ENCODE peak calls at places on chromosomes 11 and 22, in six cellular contexts. V is bronchial epithelial cell; S is stimulated activated CD4-positive, alpha-beta T cell treated with anti-CD3 and anti-CD28 coated beads, Interleukin-4, amount 100 ng/mL, for 24 hours; G is Caki2; F is NCI-H460; M is DMS 273 treated with DMSO at 0.1 percent for 48 hours. K is an unnamed sample.

GRCh38 chr11:48034926-48035876 is 54.8 kb downstream of the PTPRJ start:
- DNase-seq in G (no peak), M (no peak), V (no peak), S (no peak), F (no peak), K (no peak)

GRCh38 chr11:123409886-123410549 is 20.1 kb upstream of the GRAMD1B start:
- DNase-seq in M (no peak), F (no peak), S (no peak), V (no peak), G (no peak), K (no peak)

GRCh38 chr11:11211186-11211585 is 141.9 kb downstream of the CSNK2A3 start:
- DNase-seq in G (no peak), S (no peak), V (peak; percentile 68), F (peak; percentile 24), M (no peak), K (no peak)

GRCh38 chr11:133122260-133122659 is 410.0 kb downstream of the OPCML start:
- DNase-seq in F (no peak), S (no peak), V (no peak), G (no peak), M (no peak), K (no peak)

GRCh38 chr11:118980191-118980881 is 8.8 kb downstream of the FOXR1 start:
- DNase-seq in G (no peak), V (no peak), M (no peak), S (no peak), F (no peak), K (no peak)

GRCh38 chr22:32531955-32532818 is 57.6 kb downstream of the FBXO7 start:
- DNase-seq in M (no peak), G (peak; percentile 60), F (no peak), V (peak; percentile 49), S (no peak), K (no peak)

GRCh38 chr11:69008774-69009440 is 4.1 kb downstream of the MRGPRF start:
- DNase-seq in M (no peak), G (peak; percentile 91), V (peak; percentile 93), F (peak; percentile 33), S (no peak), K (no peak)

GRCh38 chr11:94031625-94032024 is 10.5 kb downstream of the HEPHL1 start:
- DNase-seq in G (no peak), S (no peak), F (no peak), M (no peak), V (no peak), K (no peak)

GRCh38 chr11:124676386-124676785 is 2.7 kb downstream of the SPA17 start:
- DNase-seq in G (no peak), F (no peak), M (no peak), V (peak; percentile 60), S (no peak), K (no peak)

GRCh38 chr11:2276999-2277328 is 6.6 kb upstream of the ASCL2 start:
- DNase-seq in S (no peak), M (no peak), F (no peak), G (no peak), V (no peak), K (no peak)

GRCh38 chr22:48316245-48316875 is 1511.3 kb downstream of the BRD1 start:
- DNase-seq in F (no peak), M (no peak), V (no peak), G (no peak), S (no peak), K (no peak)

GRCh38 chr11:14095882-14096281 is 133.4 kb downstream of the SPON1 start:
- DNase-seq in S (no peak), F (peak; percentile 18), M (no peak), V (no peak), G (no peak), K (no peak)

GRCh38 chr11:63670738-63671321 is 346 bp downstream of the ATL3 start:
- DNase-seq in M (no peak), S (peak; percentile 31), F (peak; percentile 56), V (no peak), G (peak; percentile 53), K (peak; percentile 63)

GRCh38 chr22:24441406-24442351 is 14.3 kb downstream of the ADORA2A start:
- DNase-seq in V (no peak), G (no peak), F (no peak), M (peak; percentile 20), S (no peak), K (no peak)

GRCh38 chr11:87628161-87628560 is 547.1 kb downstream of the RAB38 start:
- DNase-seq in M (no peak), G (no peak), S (no peak), V (no peak), F (no peak), K (no peak)

GRCh38 chr11:88280673-88281316 is 56.7 kb downstream of the CTSC start:
- DNase-seq in M (no peak), G (no peak), V (no peak), F (no peak), S (no peak), K (no peak)

GRCh38 chr11:76856571-76856970 is 4.1 kb upstream of the ACER3 start:
- DNase-seq in F (no peak), M (no peak), V (no peak), S (no peak), G (no peak), K (no peak)

K was measured in activated T-cell treated with anti-CD3 and anti-CD28 coated beads, Interleukin-2, amount 50 U/mL, for 72 hours.